ENCODE peak calls at places on chromosome 6, in eight cellular contexts. M is adrenal gland; K is cardiac muscle cell; D is thoracic aorta; R is upper lobe of right lung; T is CD8-positive, alpha-beta T cell; V is heart left ventricle; Y is stomach. W is an unnamed sample. For H3K36me3, the result is how much of the 10 kb centered on the place peaks cover.

GRCh38 chr6:128437685-128438084 is 82.7 kb downstream of the PTPRK start:
- DNase-seq in M (no peak), K (no peak), D (no peak), R (no peak), T (no peak), V (no peak), Y (no peak), W (no peak)

GRCh38 chr6:37127961-37128862 is 41.7 kb upstream of the PIM1 start:
- DNase-seq in M (no peak), K (peak), D (no peak), R (no peak), T (no peak), V (peak), Y (peak), W (no peak)

GRCh38 chr6:38279423-38279822 is 360.3 kb downstream of the BTBD9 start:
- DNase-seq in M (no peak), K (peak), D (no peak), R (no peak), T (no peak), V (no peak), Y (no peak), W (no peak)

GRCh38 chr6:11975353-11975977 is 36.6 kb upstream of the HIVEP1 start:
- DNase-seq in M (no peak), K (no peak), D (no peak), R (no peak), T (peak), V (peak), Y (peak), W (peak)

GRCh38 chr6:166344240-166344639 is 1.9 kb upstream of the SFT2D1 start:
- DNase-seq in M (no peak), K (no peak), D (no peak), R (no peak), T (no peak), V (no peak), Y (no peak), W (no peak)

GRCh38 chr6:150969901-150970300 is 104.4 kb downstream of the MTHFD1L start:
- DNase-seq in M (no peak), K (no peak), D (no peak), R (no peak), T (no peak), V (no peak), Y (no peak), W (no peak)

GRCh38 chr6:3872370-3872854 is 23.2 kb downstream of the FAM50B start:
- DNase-seq in M (no peak), K (no peak), D (no peak), R (no peak), T (no peak), V (no peak), Y (no peak), W (peak)

GRCh38 chr6:132179955-132180354 is 221.3 kb downstream of the MOXD1 start:
- DNase-seq in M (no peak), K (no peak), D (no peak), R (no peak), T (no peak), V (no peak), Y (no peak), W (no peak)

GRCh38 chr6:30600576-30600975 is 16.5 kb downstream of the PPP1R10 start:
- DNase-seq in M (no peak), K (peak), D (no peak), R (peak), T (no peak), V (peak), Y (peak), W (no peak)

GRCh38 chr6:164756142-164756541 is 553.3 kb downstream of the C6orf118 start:
- DNase-seq in M (no peak), K (no peak), D (no peak), R (no peak), T (no peak), V (no peak), Y (no peak), W (no peak)

GRCh38 chr6:26043389-26044139 is 43.7 kb upstream of the HFE start:
- DNase-seq in M (peak), K (no peak), D (no peak), R (peak), T (peak), V (peak), Y (peak), W (peak)

GRCh38 chr6:142680308-142680707 is 264.7 kb downstream of the HIVEP2 start:
- DNase-seq in M (no peak), K (no peak), D (no peak), R (no peak), T (peak), V (no peak), Y (no peak), W (no peak)

GRCh38 chr6:34151321-34152041 is 5.6 kb upstream of the GRM4 start:
- DNase-seq in M (no peak), K (no peak), D (no peak), R (peak), T (no peak), V (no peak), Y (no peak), W (no peak)

GRCh38 chr6:3523288-3523670 is 66.4 kb upstream of the SLC22A23 start:
- DNase-seq in M (no peak), K (no peak), D (no peak), R (no peak), T (no peak), V (no peak), Y (no peak), W (no peak)

GRCh38 chr6:18280084-18280483 is 15.8 kb upstream of the DEK start:
- DNase-seq in M (no peak), K (no peak), D (no peak), R (no peak), T (no peak), V (no peak), Y (no peak), W (no peak)

GRCh38 chr6:82353848-82354247 is 9.8 kb upstream of the TPBG start:
- DNase-seq in M (no peak), K (no peak), D (no peak), R (no peak), T (no peak), V (no peak), Y (no peak), W (no peak)

GRCh38 chr6:15530411-15530810 is 132.4 kb downstream of the DTNBP1 start:
- DNase-seq in M (no peak), K (no peak), D (no peak), R (no peak), T (no peak), V (no peak), Y (no peak), W (no peak)

GRCh38 chr6:9404351-9405146 is 969.2 kb upstream of the SLC35B3 start:
- DNase-seq in M (no peak), K (no peak), D (no peak), R (no peak), T (no peak), V (no peak), Y (no peak), W (no peak)

GRCh38 chr6:143060806-143061596 is at the start of gene AIG1:
- DNase-seq in M (peak), K (no peak), D (peak), R (no peak), T (peak), V (no peak), Y (no peak), W (no peak)

GRCh38 chr6:37242429-37243052 is 15.0 kb upstream of the TBC1D22B start:
- DNase-seq in M (peak), K (no peak), D (peak), R (no peak), T (no peak), V (peak), Y (no peak), W (peak)

GRCh38 chr6:170575250-170575649 is 9.2 kb downstream of the PDCD2 start:
- DNase-seq in M (no peak), K (no peak), D (no peak), R (no peak), T (no peak), V (no peak), Y (no peak), W (no peak)

GRCh38 chr6:52620055-52620905 is 43.4 kb upstream of the TRAM2 start:
- DNase-seq in M (no peak), K (no peak), D (no peak), R (no peak), T (no peak), V (no peak), Y (no peak), W (no peak)

GRCh38 chr6:170058878-170059485 is 231.9 kb downstream of the DLL1 start:
- DNase-seq in M (no peak), K (no peak), D (no peak), R (peak), T (no peak), V (no peak), Y (peak), W (no peak)

GRCh38 chr6:22141271-22141745 is 155.5 kb downstream of the PRL start:
- DNase-seq in M (peak), K (peak), D (no peak), R (no peak), T (no peak), V (no peak), Y (no peak), W (no peak)

GRCh38 chr6:39411465-39411864 is 89.0 kb upstream of the KCNK16 start:
- DNase-seq in M (no peak), K (no peak), D (no peak), R (no peak), T (no peak), V (no peak), Y (no peak), W (no peak)

GRCh38 chr6:26576929-26577719 is 19.6 kb upstream of the ABT1 start:
- DNase-seq in M (peak), K (no peak), D (no peak), R (peak), T (peak), V (no peak), Y (no peak), W (no peak)

GRCh38 chr6:138403324-138403800 is 661 bp upstream of the HEBP2 start:
- DNase-seq in M (peak), K (peak), D (no peak), R (peak), T (peak), V (peak), Y (peak), W (no peak)

GRCh38 chr6:156107514-156108150 is 652.0 kb upstream of the NOX3 start:
- DNase-seq in M (no peak), K (no peak), D (no peak), R (no peak), T (no peak), V (no peak), Y (no peak), W (no peak)

GRCh38 chr6:105192707-105193465 is 13.1 kb upstream of the POPDC3 start:
- DNase-seq in M (no peak), K (no peak), D (no peak), R (no peak), T (no peak), V (no peak), Y (no peak), W (no peak)

GRCh38 chr6:135183532-135184440 is 2.7 kb downstream of the MYB start:
- DNase-seq in M (peak), K (peak), D (no peak), R (peak), T (peak), V (no peak), Y (peak), W (no peak)

GRCh38 chr6:154157706-154158105 is 118.7 kb downstream of the OPRM1 start:
- DNase-seq in M (no peak), K (no peak), D (no peak), R (no peak), T (no peak), V (no peak), Y (no peak), W (no peak)

GRCh38 chr6:28393912-28394662 is 5.5 kb downstream of the ZSCAN12 start:
- DNase-seq in M (no peak), K (peak), D (no peak), R (no peak), T (no peak), V (no peak), Y (no peak), W (no peak)
- TF ChIP-seq CTCF in M (no peak), K (peak), D (no peak), R (peak), T (no peak), V (no peak), Y (no peak), W (no peak)

DNA sequence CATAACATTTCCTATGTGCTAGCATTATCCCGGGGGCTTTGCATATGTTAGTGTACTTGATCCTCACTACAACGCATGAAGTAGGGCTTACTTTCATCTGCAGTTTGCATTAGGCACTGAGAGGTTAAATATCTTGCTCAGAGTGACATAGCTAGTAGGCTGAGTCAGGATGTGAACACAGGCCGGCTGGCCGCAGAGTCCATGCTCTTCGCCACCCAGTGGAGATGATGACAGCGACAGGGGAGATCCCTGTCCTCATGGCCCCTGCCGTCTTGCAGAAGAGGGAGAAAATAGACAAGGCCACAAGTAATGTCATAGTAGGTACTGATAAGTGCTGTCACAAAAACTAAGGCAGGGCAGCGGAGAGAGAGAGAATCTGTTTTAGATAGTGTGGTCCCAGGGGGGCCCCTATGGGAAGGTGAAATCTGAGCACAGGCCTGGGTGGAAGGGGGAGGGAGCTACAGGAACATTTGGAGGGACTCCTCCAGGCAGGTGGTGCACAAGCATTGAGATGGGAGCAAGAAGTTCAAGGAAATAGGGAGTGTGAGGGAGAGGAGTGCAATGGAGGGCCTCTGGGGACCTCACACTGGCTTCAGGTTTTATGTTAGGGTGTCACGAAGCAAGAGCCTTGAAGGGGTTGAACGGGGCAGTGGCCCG is 46.8 kb downstream of the LYRM4 start:
- DNase-seq in M (peak), K (no peak), D (no peak), R (no peak), T (no peak), V (peak), Y (no peak), W (no peak)
- H3K36me3 ChIP-seq in M (under half), K (under half), D (under half), R (under half), T (under half), V (under half), Y (under half), W (under half)

GRCh38 chr6:106522557-106522956 is 106.7 kb downstream of the RTN4IP1 start:
- DNase-seq in M (no peak), K (no peak), D (no peak), R (no peak), T (no peak), V (no peak), Y (no peak), W (no peak)

GRCh38 chr6:106518748-106519147 is 110.5 kb downstream of the RTN4IP1 start:
- DNase-seq in M (no peak), K (no peak), D (no peak), R (no peak), T (no peak), V (no peak), Y (no peak), W (no peak)

GRCh38 chr6:106520711-106521367 is 108.5 kb downstream of the RTN4IP1 start:
- DNase-seq in M (no peak), K (no peak), D (no peak), R (peak), T (peak), V (no peak), Y (peak), W (no peak)

GRCh38 chr6:106517699-106518098 is 111.6 kb downstream of the RTN4IP1 start:
- DNase-seq in M (no peak), K (no peak), D (no peak), R (no peak), T (no peak), V (no peak), Y (no peak), W (no peak)

DNA sequence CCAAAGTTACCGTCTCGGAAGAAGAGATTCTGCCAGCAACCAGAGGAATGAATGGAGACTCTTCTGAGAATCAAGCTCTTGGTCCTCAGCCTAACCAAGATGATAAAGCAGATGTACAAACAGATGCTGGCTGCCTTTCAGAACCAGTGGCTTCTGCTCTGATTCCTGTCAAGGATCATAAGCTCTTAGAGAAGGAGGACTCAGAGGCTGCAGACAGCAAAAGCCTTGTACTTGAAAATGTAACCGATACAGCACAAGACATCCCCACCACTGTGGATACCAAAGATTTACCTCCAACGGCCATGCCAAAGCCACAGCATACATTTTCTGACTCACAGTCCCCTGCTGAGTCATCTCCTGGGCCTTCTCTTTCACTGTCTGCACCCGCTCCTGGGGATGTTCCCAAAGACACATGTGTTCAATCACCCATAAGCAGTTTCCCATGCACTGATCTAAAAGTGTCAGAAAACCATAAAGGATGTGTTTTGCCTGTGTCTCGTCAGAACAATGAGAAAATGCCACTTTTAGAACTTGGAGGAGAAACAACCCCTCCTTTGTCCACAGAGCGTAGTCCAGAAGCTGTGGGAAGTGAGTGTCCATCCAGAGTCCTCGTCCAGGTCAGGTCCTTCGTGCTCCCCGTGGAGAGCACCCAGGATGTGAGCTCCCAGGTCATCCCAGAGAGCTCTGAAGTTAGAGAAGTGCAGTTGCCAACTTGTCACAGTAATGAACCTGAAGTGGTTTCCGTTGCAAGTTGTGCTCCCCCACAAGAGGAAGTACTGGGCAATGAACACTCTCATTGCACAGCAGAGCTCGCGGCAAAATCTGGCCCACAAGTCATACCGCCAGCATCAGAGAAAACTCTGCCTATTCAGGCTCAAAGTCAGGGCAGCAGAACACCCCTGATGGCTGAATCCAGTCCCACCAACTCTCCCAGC is 109.6 kb downstream of the RTN4IP1 start:
- DNase-seq in M (no peak), K (no peak), D (no peak), R (peak), T (peak), V (peak), Y (peak), W (no peak)
- H3K27ac ChIP-seq in M (peak), K (no peak), D (no peak), R (peak), T (peak), V (no peak), Y (peak), W (no peak)

DNA sequence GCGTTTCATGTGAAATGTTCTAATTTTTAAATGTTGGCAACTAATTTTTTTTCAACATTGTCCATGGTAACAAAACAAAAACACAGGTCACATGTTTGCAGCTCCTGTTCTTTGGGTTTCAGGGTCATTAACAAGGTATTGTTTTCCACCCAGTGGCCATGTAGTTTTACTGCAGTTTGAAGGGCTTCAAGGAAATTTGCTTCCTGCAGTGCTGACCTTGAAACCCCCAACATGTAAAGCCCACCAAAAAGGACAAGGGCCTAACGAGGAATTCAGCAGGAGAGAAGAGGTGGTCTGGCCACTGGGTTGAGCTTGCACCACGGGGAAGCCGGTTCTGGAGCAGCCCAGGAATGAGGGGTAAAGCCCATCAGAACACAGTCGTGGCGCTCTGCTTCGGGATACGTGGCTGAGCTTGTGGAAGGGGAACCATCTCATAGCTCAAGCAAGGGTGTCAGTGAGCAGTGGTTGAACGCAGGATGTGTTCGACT is 13.9 kb upstream of the KLHL31 start:
- DNase-seq in M (no peak), K (peak), D (no peak), R (no peak), T (no peak), V (no peak), Y (no peak), W (no peak)
- TF ChIP-seq CTCF in M (no peak), K (peak), D (no peak), R (peak), T (peak), V (peak), Y (peak), W (peak)

GRCh38 chr6:32830936-32831335 is 7.6 kb downstream of the TAP2 start:
- DNase-seq in M (no peak), K (no peak), D (no peak), R (no peak), T (no peak), V (no peak), Y (no peak), W (no peak)
- H3K36me3 ChIP-seq in M (under half), K (under half), D (under half), R (half or more), T (half or more), V (under half), Y (half or more), W (under half)

DNA sequence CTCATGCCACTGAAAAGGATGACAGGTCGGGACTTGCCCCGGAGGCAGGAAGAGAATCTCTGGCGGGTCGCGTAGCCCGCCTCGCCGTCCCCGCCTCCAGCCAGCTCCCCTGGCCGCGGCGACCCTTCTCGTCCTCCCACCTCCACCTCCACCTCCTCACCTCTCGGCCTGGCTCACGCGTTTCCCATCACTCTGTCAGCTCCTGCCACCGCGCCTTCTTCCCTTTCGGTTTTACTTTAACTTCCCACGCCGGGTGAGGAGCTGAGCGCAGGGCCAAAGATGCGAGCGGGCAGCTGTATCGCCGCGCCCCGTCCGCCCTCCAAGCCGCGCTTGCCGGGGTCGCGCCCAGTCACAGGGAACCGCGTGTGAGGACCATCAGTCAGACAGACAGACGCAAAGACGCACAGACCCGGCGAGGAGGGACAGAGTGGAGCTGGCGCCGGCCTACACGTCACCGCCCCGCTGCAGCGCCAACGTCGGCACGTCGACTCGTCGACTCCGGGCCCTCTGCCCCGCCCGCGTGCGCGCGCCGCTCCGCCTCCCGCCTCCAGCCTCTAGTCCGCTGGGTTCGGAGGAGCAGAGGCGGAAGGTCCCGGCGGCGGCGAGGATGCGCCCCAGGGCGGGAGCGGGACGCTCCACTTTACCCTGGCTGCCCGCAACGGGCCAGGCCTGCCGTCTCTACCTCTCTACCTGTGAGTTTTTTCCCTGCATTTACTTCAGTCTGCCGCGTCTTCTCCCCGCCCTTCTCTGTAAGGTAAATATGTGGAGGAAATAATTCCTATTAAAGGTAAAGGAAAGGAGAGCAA is at the start of gene ASCC3:
- DNase-seq in M (peak), K (peak), D (peak), R (peak), T (peak), V (peak), Y (peak), W (peak)
- H3K27ac ChIP-seq in M (peak), K (peak), D (peak), R (peak), T (peak), V (peak), Y (peak), W (peak)